ENCODE peak calls at places on chromosomes 11 and 22, in four cellular contexts. C, J, N and F are unnamed samples.

GRCh38 chr22:42473484-42474193 is 41.4 kb upstream of the NFAM1 start:
- DNase-seq in N (no peak), C (peak; percentile 41), J (no peak), F (no peak)

GRCh38 chr11:944711-945470 is 19.2 kb downstream of the AP2A2 start:
- DNase-seq in C (peak; percentile 60), J (no peak), N (no peak), F (no peak)

GRCh38 chr11:62548545-62549335 is 2.1 kb upstream of the AHNAK start:
- DNase-seq in C (peak; percentile 41), N (no peak), J (no peak), F (peak; percentile 82)

GRCh38 chr11:1288426-1289151 is 20.8 kb downstream of the TOLLIP start:
- DNase-seq in C (no peak), N (no peak), J (no peak), F (no peak)

GRCh38 chr11:1036931-1037330 is 413 bp upstream of the MUC6 start:
- DNase-seq in N (no peak), J (no peak), C (no peak), F (no peak)

GRCh38 chr22:30338802-30339201 is 12.1 kb upstream of the TBC1D10A start:
- DNase-seq in N (no peak), C (no peak), J (no peak), F (no peak)

GRCh38 chr22:23197836-23198235 is 17.5 kb downstream of the BCR start:
- DNase-seq in J (no peak), N (no peak), C (no peak), F (no peak)

GRCh38 chr11:64021742-64022067 is 14.0 kb upstream of the FLRT1 start:
- DNase-seq in C (no peak), N (no peak), J (no peak), F (no peak)

DNA sequence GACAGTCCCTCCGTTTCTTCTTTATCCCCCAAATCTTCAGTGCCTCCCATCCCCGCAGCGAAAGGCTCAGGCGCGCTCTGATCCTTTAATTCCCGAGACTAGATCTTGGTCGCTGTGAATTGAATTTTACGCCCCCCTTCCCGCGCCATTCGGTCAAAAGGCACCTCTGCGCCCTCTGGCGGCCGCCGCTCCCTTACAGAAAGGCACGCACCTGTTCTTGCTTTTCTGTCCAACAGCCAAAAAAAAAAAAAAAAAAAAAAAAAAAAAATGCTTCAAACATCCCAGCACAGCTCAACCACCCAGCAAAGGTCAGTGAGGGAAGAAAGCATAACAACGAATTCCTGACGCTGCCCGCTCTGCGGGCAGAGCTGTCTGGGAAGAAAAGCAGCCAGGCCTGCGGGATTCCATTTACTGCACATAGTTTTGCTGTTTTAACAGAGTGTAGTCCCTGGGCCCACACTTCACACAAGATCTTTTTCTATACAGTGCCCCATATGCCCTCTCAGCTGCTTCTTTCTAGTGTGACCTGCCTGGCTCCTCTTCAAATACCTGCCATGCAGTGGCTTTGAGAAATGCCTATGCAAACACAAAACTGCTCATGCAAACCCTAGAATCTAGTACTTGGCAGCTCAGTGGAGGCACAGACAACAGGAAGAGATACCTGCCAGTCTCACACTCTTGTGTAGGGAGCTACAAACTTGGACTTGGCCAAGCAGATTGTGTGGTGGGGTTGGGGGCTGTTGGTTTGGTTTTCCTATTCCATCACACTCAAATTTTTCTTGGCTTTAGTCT is 1.3 kb upstream of the ESAM start:
- DNase-seq in N (peak; percentile 88), C (peak; percentile 50), J (no peak), F (peak; percentile 92)
- H3K27me3 ChIP-seq in N (peaks cover 24% of the 10 kb centered on the region), C (peaks cover 3% of the 10 kb centered on the region), J (no peaks in the 10 kb centered on the region), F (peaks cover 4% of the 10 kb centered on the region)

GRCh38 chr11:66543263-66544107 is 2.4 kb downstream of the ZDHHC24 start:
- DNase-seq in N (peak; percentile 84), C (peak; percentile 64), J (no peak), F (peak; percentile 47)
- TF ChIP-seq CTCF in N (no peak), C (peak; percentile 39), J (peak; percentile 23), F (no peak)

GRCh38 chr22:19755722-19756287 is 4.8 kb upstream of the TBX1 start:
- DNase-seq in N (no peak), C (no peak), J (no peak), F (no peak)

GRCh38 chr22:19757140-19757984 is 3.2 kb upstream of the TBX1 start:
- DNase-seq in J (no peak), N (peak; percentile 52), C (no peak), F (no peak)

GRCh38 chr22:19757985-19758895 is 2.3 kb upstream of the TBX1 start:
- DNase-seq in N (no peak), J (no peak), C (no peak), F (no peak)

GRCh38 chr22:19755145-19755710 is 5.3 kb upstream of the TBX1 start:
- DNase-seq in N (no peak), C (no peak), J (no peak), F (no peak)

DNA sequence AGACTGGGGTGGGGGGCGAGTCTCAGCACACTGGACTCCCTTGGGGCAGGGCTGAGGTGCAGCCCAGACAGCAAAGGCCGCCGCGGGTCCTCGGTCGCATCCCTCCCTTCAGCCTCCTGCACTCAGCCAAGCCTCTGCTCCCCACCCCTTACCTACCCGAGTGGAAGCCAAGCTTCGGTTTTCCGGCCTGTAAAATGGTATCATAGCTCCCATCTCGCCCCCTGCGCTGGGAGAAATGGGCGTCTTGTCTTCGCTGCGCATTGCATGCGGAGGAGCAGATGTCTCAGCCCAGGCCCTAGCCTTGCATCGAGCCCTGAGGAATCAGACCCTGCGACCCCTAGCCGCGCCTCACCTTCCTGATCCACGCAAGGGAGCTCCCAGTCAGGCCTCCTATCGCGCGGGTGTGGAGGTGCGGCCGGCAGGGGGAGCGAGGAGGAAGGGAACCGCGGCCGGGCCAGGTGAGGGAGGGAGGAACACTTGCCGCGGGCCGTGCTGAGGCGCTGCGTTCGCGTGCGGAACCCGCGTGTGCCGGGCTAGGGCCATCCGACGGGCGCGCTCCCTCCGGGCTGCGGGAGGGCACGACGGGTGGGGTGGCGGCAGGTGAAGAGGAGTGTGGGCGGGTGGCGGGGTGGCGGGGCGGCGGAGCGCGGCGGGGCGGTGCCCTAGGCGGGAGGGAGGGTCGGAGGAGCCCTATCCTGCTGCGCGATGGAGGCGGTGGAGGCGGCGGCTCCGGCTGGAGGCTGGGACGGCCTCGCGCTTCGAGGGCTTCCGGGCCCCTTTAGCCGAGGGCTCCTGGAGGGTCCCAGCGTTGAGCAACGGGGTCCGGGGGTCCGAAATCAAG is 4.1 kb upstream of the TBX1 start:
- DNase-seq in N (peak; percentile 74), C (no peak), J (no peak), F (peak; percentile 79)
- H3K27ac ChIP-seq in N (no peak overlapping the region), C (no peak overlapping the region), J (no peak overlapping the region), F (no peak overlapping the region)

GRCh38 chr11:69132301-69132670 is 23.4 kb upstream of the SMIM38 start:
- DNase-seq in N (no peak), C (no peak), J (no peak), F (no peak)

GRCh38 chr11:69131644-69132300 is 24.0 kb upstream of the SMIM38 start:
- DNase-seq in J (no peak), N (no peak), C (peak; percentile 72), F (peak; percentile 87)

GRCh38 chr11:69129053-69129452 is 26.7 kb upstream of the SMIM38 start:
- DNase-seq in N (no peak), C (no peak), J (no peak), F (no peak)

GRCh38 chr11:69129647-69130046 is 26.1 kb upstream of the SMIM38 start:
- DNase-seq in J (no peak), C (no peak), N (no peak), F (no peak)

GRCh38 chr11:69130586-69131566 is 24.9 kb upstream of the SMIM38 start:
- DNase-seq in N (no peak), C (no peak), J (peak; percentile 54), F (peak; percentile 83)
- H3K27me3 ChIP-seq in N (no peaks in the 10 kb centered on the region), C (peaks cover 2% of the 10 kb centered on the region), J (no peaks in the 10 kb centered on the region), F (no peaks in the 10 kb centered on the region)

GRCh38 chr11:10588904-10589303 is 20.4 kb upstream of the LYVE1 start:
- DNase-seq in C (no peak), N (no peak), J (no peak), F (no peak)

GRCh38 chr11:10590516-10590915 is 22.1 kb upstream of the LYVE1 start:
- DNase-seq in J (no peak), C (no peak), N (no peak), F (no peak)

GRCh38 chr11:10591741-10592140 is 23.3 kb upstream of the LYVE1 start:
- DNase-seq in N (no peak), C (no peak), J (no peak), F (no peak)

GRCh38 chr11:10584071-10584501 is 15.6 kb upstream of the LYVE1 start:
- DNase-seq in N (no peak), J (no peak), C (peak; percentile 87), F (no peak)

DNA sequence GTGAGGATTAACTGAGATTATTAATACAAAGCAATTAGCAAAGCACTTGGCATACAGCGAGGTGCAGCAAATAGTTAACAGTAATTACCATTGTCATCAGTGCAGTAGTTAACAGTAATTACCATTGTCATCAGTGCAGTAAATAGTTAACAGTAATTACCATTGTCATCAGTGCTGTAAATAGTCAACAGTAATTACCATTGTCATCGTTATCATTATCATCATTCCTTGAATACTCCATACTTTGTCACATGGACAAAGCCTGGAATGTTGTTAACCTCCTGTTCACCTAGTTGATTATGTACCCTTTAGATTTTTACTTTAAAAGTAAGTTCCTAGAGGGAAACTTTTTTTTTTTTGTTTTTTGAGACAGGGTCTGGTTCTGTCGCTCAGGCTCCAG is 19.5 kb upstream of the LYVE1 start:
- DNase-seq in C (no peak), J (no peak), N (no peak), F (no peak)
- TF ChIP-seq CTCF in C (no peak), J (no peak), N (no peak), F (no peak)

DNA sequence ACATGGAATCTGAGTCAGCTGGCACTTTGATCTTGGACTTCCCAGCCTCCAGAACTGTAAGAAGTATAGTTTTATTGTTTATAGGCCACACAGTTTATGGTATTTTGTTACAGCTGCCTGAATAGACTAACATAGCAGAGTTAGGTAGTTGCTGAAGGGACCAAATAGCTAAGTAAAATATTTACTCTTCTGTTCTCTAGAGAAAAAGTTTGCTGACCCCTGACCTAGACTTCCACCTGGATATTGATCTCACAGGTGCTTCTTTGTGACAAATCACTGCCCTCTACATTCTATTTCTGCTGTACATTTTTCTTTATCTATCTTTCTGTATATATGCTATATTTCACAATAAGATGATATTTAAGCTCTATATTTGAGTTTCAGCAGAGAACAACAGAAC is 212.5 kb downstream of the CSNK2A3 start:
- DNase-seq in N (no peak), J (no peak), C (no peak), F (no peak)
- H3K27ac ChIP-seq in N (no peak overlapping the region), J (peak overlapping the region; percentile 8), C (no peak overlapping the region), F (no peak overlapping the region)

GRCh38 chr11:111539426-111540113 is 950 bp upstream of the LAYN start:
- DNase-seq in C (no peak), N (no peak), J (no peak), F (no peak)
- H3K27me3 ChIP-seq in C (no peaks in the 10 kb centered on the region), N (no peaks in the 10 kb centered on the region), J (no peaks in the 10 kb centered on the region), F (peaks cover 20% of the 10 kb centered on the region)

DNA sequence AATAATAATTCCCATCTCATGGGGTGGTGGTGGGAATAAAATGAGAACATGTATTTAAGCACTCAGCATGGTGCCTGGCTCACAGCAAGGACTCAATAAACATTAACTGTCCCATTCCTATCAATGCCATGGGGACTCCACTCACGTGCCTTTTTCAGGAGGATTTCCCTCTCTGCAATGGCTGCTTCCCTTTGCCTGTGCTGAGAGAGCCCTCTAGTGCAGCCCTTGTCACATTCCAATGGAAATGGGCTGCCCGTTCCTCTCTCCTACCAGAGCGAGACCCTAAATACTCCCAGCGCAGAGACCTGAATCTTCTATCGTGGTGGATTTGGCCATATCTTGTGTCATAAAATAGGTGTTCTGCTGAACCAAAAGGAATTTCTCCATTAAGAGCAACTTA is 621.5 kb upstream of the B3GAT1 start:
- DNase-seq in N (no peak), C (peak; percentile 0), J (no peak), F (no peak)
- TF ChIP-seq CTCF in N (no peak), C (no peak), J (no peak), F (no peak)